ENCODE peak calls at places on chromosomes 6 and 20, in eight cellular contexts. One of them, this sample, is unnamed.

GRCh38 chr20:5654557-5654956 is 95.6 kb upstream of the SHLD1 start:
- DNase-seq in activated CD8-positive, alpha-beta memory T cell treated with anti-CD3 and anti-CD28 coated beads for 24 hours: no peak
- DNase-seq in stimulated activated CD4-positive, alpha-beta T cell treated with anti-CD3 and anti-CD28 coated beads, Interleukin-15, amount 100 ng/mL, for 24 hours: no peak
- DNase-seq in astrocyte of the spinal cord: peak
- DNase-seq in HCEC 1CT: peak
- DNase-seq in neuronal stem cell: no peak
- DNase-seq in stimulated activated CD8-positive, alpha-beta memory T cell treated with anti-CD3 and anti-CD28 coated beads, Interleukin-12 subunit alpha, Interleukin-12 subunit beta, amount 100 ng/mL, for 1 hour: no peak
- DNase-seq in NCI-H1092: no peak
- DNase-seq in this sample: no peak

GRCh38 chr20:25695532-25696383 is 895 bp downstream of the ZNF337 start:
- DNase-seq in activated CD8-positive, alpha-beta memory T cell treated with anti-CD3 and anti-CD28 coated beads for 24 hours: no peak
- DNase-seq in stimulated activated CD4-positive, alpha-beta T cell treated with anti-CD3 and anti-CD28 coated beads, Interleukin-15, amount 100 ng/mL, for 24 hours: peak
- DNase-seq in astrocyte of the spinal cord: no peak
- DNase-seq in HCEC 1CT: peak
- DNase-seq in neuronal stem cell: peak
- DNase-seq in stimulated activated CD8-positive, alpha-beta memory T cell treated with anti-CD3 and anti-CD28 coated beads, Interleukin-12 subunit alpha, Interleukin-12 subunit beta, amount 100 ng/mL, for 1 hour: no peak
- DNase-seq in NCI-H1092: no peak
- DNase-seq in this sample: no peak

GRCh38 chr20:41889125-41889870 is 271.1 kb upstream of the CHD6 start:
- DNase-seq in activated CD8-positive, alpha-beta memory T cell treated with anti-CD3 and anti-CD28 coated beads for 24 hours: no peak
- DNase-seq in stimulated activated CD4-positive, alpha-beta T cell treated with anti-CD3 and anti-CD28 coated beads, Interleukin-15, amount 100 ng/mL, for 24 hours: peak
- DNase-seq in astrocyte of the spinal cord: peak
- DNase-seq in HCEC 1CT: no peak
- DNase-seq in neuronal stem cell: no peak
- DNase-seq in stimulated activated CD8-positive, alpha-beta memory T cell treated with anti-CD3 and anti-CD28 coated beads, Interleukin-12 subunit alpha, Interleukin-12 subunit beta, amount 100 ng/mL, for 1 hour: no peak
- DNase-seq in NCI-H1092: no peak
- DNase-seq in this sample: no peak

GRCh38 chr6:40899684-40900155 is 139.3 kb downstream of the UNC5CL start:
- DNase-seq in activated CD8-positive, alpha-beta memory T cell treated with anti-CD3 and anti-CD28 coated beads for 24 hours: no peak
- DNase-seq in stimulated activated CD4-positive, alpha-beta T cell treated with anti-CD3 and anti-CD28 coated beads, Interleukin-15, amount 100 ng/mL, for 24 hours: no peak
- DNase-seq in astrocyte of the spinal cord: no peak
- DNase-seq in HCEC 1CT: no peak
- DNase-seq in neuronal stem cell: no peak
- DNase-seq in stimulated activated CD8-positive, alpha-beta memory T cell treated with anti-CD3 and anti-CD28 coated beads, Interleukin-12 subunit alpha, Interleukin-12 subunit beta, amount 100 ng/mL, for 1 hour: no peak
- DNase-seq in NCI-H1092: no peak
- DNase-seq in this sample: no peak

GRCh38 chr6:50816115-50816675 is 2.5 kb upstream of the TFAP2B start:
- DNase-seq in activated CD8-positive, alpha-beta memory T cell treated with anti-CD3 and anti-CD28 coated beads for 24 hours: peak
- DNase-seq in stimulated activated CD4-positive, alpha-beta T cell treated with anti-CD3 and anti-CD28 coated beads, Interleukin-15, amount 100 ng/mL, for 24 hours: peak
- DNase-seq in astrocyte of the spinal cord: peak
- DNase-seq in HCEC 1CT: peak
- DNase-seq in neuronal stem cell: peak
- DNase-seq in stimulated activated CD8-positive, alpha-beta memory T cell treated with anti-CD3 and anti-CD28 coated beads, Interleukin-12 subunit alpha, Interleukin-12 subunit beta, amount 100 ng/mL, for 1 hour: peak
- DNase-seq in NCI-H1092: peak
- DNase-seq in this sample: peak

GRCh38 chr6:169250660-169251059 is 3.0 kb downstream of the THBS2 start:
- DNase-seq in activated CD8-positive, alpha-beta memory T cell treated with anti-CD3 and anti-CD28 coated beads for 24 hours: no peak
- DNase-seq in stimulated activated CD4-positive, alpha-beta T cell treated with anti-CD3 and anti-CD28 coated beads, Interleukin-15, amount 100 ng/mL, for 24 hours: no peak
- DNase-seq in astrocyte of the spinal cord: peak
- DNase-seq in HCEC 1CT: peak
- DNase-seq in neuronal stem cell: no peak
- DNase-seq in stimulated activated CD8-positive, alpha-beta memory T cell treated with anti-CD3 and anti-CD28 coated beads, Interleukin-12 subunit alpha, Interleukin-12 subunit beta, amount 100 ng/mL, for 1 hour: no peak
- DNase-seq in NCI-H1092: no peak
- DNase-seq in this sample: peak

GRCh38 chr6:125519367-125519766 is 217.6 kb upstream of the HDDC2 start:
- DNase-seq in activated CD8-positive, alpha-beta memory T cell treated with anti-CD3 and anti-CD28 coated beads for 24 hours: no peak
- DNase-seq in stimulated activated CD4-positive, alpha-beta T cell treated with anti-CD3 and anti-CD28 coated beads, Interleukin-15, amount 100 ng/mL, for 24 hours: no peak
- DNase-seq in astrocyte of the spinal cord: peak
- DNase-seq in HCEC 1CT: no peak
- DNase-seq in neuronal stem cell: no peak
- DNase-seq in stimulated activated CD8-positive, alpha-beta memory T cell treated with anti-CD3 and anti-CD28 coated beads, Interleukin-12 subunit alpha, Interleukin-12 subunit beta, amount 100 ng/mL, for 1 hour: no peak
- DNase-seq in NCI-H1092: no peak
- DNase-seq in this sample: no peak

GRCh38 chr20:38745757-38746156 is 2.5 kb upstream of the ACTR5 start:
- DNase-seq in activated CD8-positive, alpha-beta memory T cell treated with anti-CD3 and anti-CD28 coated beads for 24 hours: no peak
- DNase-seq in stimulated activated CD4-positive, alpha-beta T cell treated with anti-CD3 and anti-CD28 coated beads, Interleukin-15, amount 100 ng/mL, for 24 hours: no peak
- DNase-seq in astrocyte of the spinal cord: no peak
- DNase-seq in HCEC 1CT: no peak
- DNase-seq in neuronal stem cell: no peak
- DNase-seq in stimulated activated CD8-positive, alpha-beta memory T cell treated with anti-CD3 and anti-CD28 coated beads, Interleukin-12 subunit alpha, Interleukin-12 subunit beta, amount 100 ng/mL, for 1 hour: no peak
- DNase-seq in NCI-H1092: no peak
- DNase-seq in this sample: no peak

GRCh38 chr6:44270526-44271405 is 516 bp downstream of the TMEM151B start:
- DNase-seq in activated CD8-positive, alpha-beta memory T cell treated with anti-CD3 and anti-CD28 coated beads for 24 hours: no peak
- DNase-seq in stimulated activated CD4-positive, alpha-beta T cell treated with anti-CD3 and anti-CD28 coated beads, Interleukin-15, amount 100 ng/mL, for 24 hours: no peak
- DNase-seq in astrocyte of the spinal cord: no peak
- DNase-seq in HCEC 1CT: no peak
- DNase-seq in neuronal stem cell: peak
- DNase-seq in stimulated activated CD8-positive, alpha-beta memory T cell treated with anti-CD3 and anti-CD28 coated beads, Interleukin-12 subunit alpha, Interleukin-12 subunit beta, amount 100 ng/mL, for 1 hour: no peak
- DNase-seq in NCI-H1092: peak
- DNase-seq in this sample: no peak

GRCh38 chr20:34983089-34983820 is 27.6 kb downstream of the MYH7B start:
- DNase-seq in activated CD8-positive, alpha-beta memory T cell treated with anti-CD3 and anti-CD28 coated beads for 24 hours: no peak
- DNase-seq in stimulated activated CD4-positive, alpha-beta T cell treated with anti-CD3 and anti-CD28 coated beads, Interleukin-15, amount 100 ng/mL, for 24 hours: no peak
- DNase-seq in astrocyte of the spinal cord: no peak
- DNase-seq in HCEC 1CT: no peak
- DNase-seq in neuronal stem cell: no peak
- DNase-seq in stimulated activated CD8-positive, alpha-beta memory T cell treated with anti-CD3 and anti-CD28 coated beads, Interleukin-12 subunit alpha, Interleukin-12 subunit beta, amount 100 ng/mL, for 1 hour: no peak
- DNase-seq in NCI-H1092: no peak
- DNase-seq in this sample: no peak

GRCh38 chr6:31877651-31878161 is 1.1 kb downstream of the SLC44A4 start:
- DNase-seq in activated CD8-positive, alpha-beta memory T cell treated with anti-CD3 and anti-CD28 coated beads for 24 hours: no peak
- DNase-seq in stimulated activated CD4-positive, alpha-beta T cell treated with anti-CD3 and anti-CD28 coated beads, Interleukin-15, amount 100 ng/mL, for 24 hours: no peak
- DNase-seq in astrocyte of the spinal cord: no peak
- DNase-seq in HCEC 1CT: no peak
- DNase-seq in neuronal stem cell: no peak
- DNase-seq in stimulated activated CD8-positive, alpha-beta memory T cell treated with anti-CD3 and anti-CD28 coated beads, Interleukin-12 subunit alpha, Interleukin-12 subunit beta, amount 100 ng/mL, for 1 hour: no peak
- DNase-seq in NCI-H1092: no peak
- DNase-seq in this sample: no peak

GRCh38 chr20:52268184-52268583 is 76.6 kb upstream of the ZFP64 start:
- DNase-seq in activated CD8-positive, alpha-beta memory T cell treated with anti-CD3 and anti-CD28 coated beads for 24 hours: no peak
- DNase-seq in stimulated activated CD4-positive, alpha-beta T cell treated with anti-CD3 and anti-CD28 coated beads, Interleukin-15, amount 100 ng/mL, for 24 hours: no peak
- DNase-seq in astrocyte of the spinal cord: peak
- DNase-seq in HCEC 1CT: peak
- DNase-seq in neuronal stem cell: no peak
- DNase-seq in stimulated activated CD8-positive, alpha-beta memory T cell treated with anti-CD3 and anti-CD28 coated beads, Interleukin-12 subunit alpha, Interleukin-12 subunit beta, amount 100 ng/mL, for 1 hour: no peak
- DNase-seq in NCI-H1092: no peak
- DNase-seq in this sample: no peak

GRCh38 chr6:89350281-89351037 is 2.1 kb downstream of the UBE2J1 start:
- DNase-seq in activated CD8-positive, alpha-beta memory T cell treated with anti-CD3 and anti-CD28 coated beads for 24 hours: no peak
- DNase-seq in stimulated activated CD4-positive, alpha-beta T cell treated with anti-CD3 and anti-CD28 coated beads, Interleukin-15, amount 100 ng/mL, for 24 hours: no peak
- DNase-seq in astrocyte of the spinal cord: peak
- DNase-seq in HCEC 1CT: peak
- DNase-seq in neuronal stem cell: no peak
- DNase-seq in stimulated activated CD8-positive, alpha-beta memory T cell treated with anti-CD3 and anti-CD28 coated beads, Interleukin-12 subunit alpha, Interleukin-12 subunit beta, amount 100 ng/mL, for 1 hour: no peak
- DNase-seq in NCI-H1092: no peak
- DNase-seq in this sample: no peak

GRCh38 chr6:15077006-15077405 is 168.9 kb upstream of the JARID2 start:
- DNase-seq in activated CD8-positive, alpha-beta memory T cell treated with anti-CD3 and anti-CD28 coated beads for 24 hours: no peak
- DNase-seq in stimulated activated CD4-positive, alpha-beta T cell treated with anti-CD3 and anti-CD28 coated beads, Interleukin-15, amount 100 ng/mL, for 24 hours: no peak
- DNase-seq in astrocyte of the spinal cord: no peak
- DNase-seq in HCEC 1CT: no peak
- DNase-seq in neuronal stem cell: no peak
- DNase-seq in stimulated activated CD8-positive, alpha-beta memory T cell treated with anti-CD3 and anti-CD28 coated beads, Interleukin-12 subunit alpha, Interleukin-12 subunit beta, amount 100 ng/mL, for 1 hour: no peak
- DNase-seq in NCI-H1092: no peak
- DNase-seq in this sample: no peak

GRCh38 chr20:20895537-20895936 is 183.1 kb upstream of the RALGAPA2 start:
- DNase-seq in activated CD8-positive, alpha-beta memory T cell treated with anti-CD3 and anti-CD28 coated beads for 24 hours: no peak
- DNase-seq in stimulated activated CD4-positive, alpha-beta T cell treated with anti-CD3 and anti-CD28 coated beads, Interleukin-15, amount 100 ng/mL, for 24 hours: no peak
- DNase-seq in astrocyte of the spinal cord: no peak
- DNase-seq in HCEC 1CT: no peak
- DNase-seq in neuronal stem cell: no peak
- DNase-seq in stimulated activated CD8-positive, alpha-beta memory T cell treated with anti-CD3 and anti-CD28 coated beads, Interleukin-12 subunit alpha, Interleukin-12 subunit beta, amount 100 ng/mL, for 1 hour: no peak
- DNase-seq in NCI-H1092: no peak
- DNase-seq in this sample: no peak

GRCh38 chr6:28251648-28252506 is at the start of gene ZKSCAN4:
- DNase-seq in activated CD8-positive, alpha-beta memory T cell treated with anti-CD3 and anti-CD28 coated beads for 24 hours: peak
- DNase-seq in stimulated activated CD4-positive, alpha-beta T cell treated with anti-CD3 and anti-CD28 coated beads, Interleukin-15, amount 100 ng/mL, for 24 hours: peak
- DNase-seq in astrocyte of the spinal cord: peak
- DNase-seq in HCEC 1CT: peak
- DNase-seq in neuronal stem cell: peak
- DNase-seq in stimulated activated CD8-positive, alpha-beta memory T cell treated with anti-CD3 and anti-CD28 coated beads, Interleukin-12 subunit alpha, Interleukin-12 subunit beta, amount 100 ng/mL, for 1 hour: peak
- DNase-seq in NCI-H1092: peak
- DNase-seq in this sample: peak

GRCh38 chr6:136989591-136990578 is 54.9 kb downstream of the IL20RA start:
- DNase-seq in activated CD8-positive, alpha-beta memory T cell treated with anti-CD3 and anti-CD28 coated beads for 24 hours: no peak
- DNase-seq in stimulated activated CD4-positive, alpha-beta T cell treated with anti-CD3 and anti-CD28 coated beads, Interleukin-15, amount 100 ng/mL, for 24 hours: no peak
- DNase-seq in astrocyte of the spinal cord: no peak
- DNase-seq in HCEC 1CT: no peak
- DNase-seq in neuronal stem cell: no peak
- DNase-seq in stimulated activated CD8-positive, alpha-beta memory T cell treated with anti-CD3 and anti-CD28 coated beads, Interleukin-12 subunit alpha, Interleukin-12 subunit beta, amount 100 ng/mL, for 1 hour: no peak
- DNase-seq in NCI-H1092: peak
- DNase-seq in this sample: peak

GRCh38 chr20:17570347-17571152 is 675 bp downstream of the DSTN start:
- DNase-seq in activated CD8-positive, alpha-beta memory T cell treated with anti-CD3 and anti-CD28 coated beads for 24 hours: no peak
- DNase-seq in stimulated activated CD4-positive, alpha-beta T cell treated with anti-CD3 and anti-CD28 coated beads, Interleukin-15, amount 100 ng/mL, for 24 hours: peak
- DNase-seq in astrocyte of the spinal cord: peak
- DNase-seq in HCEC 1CT: peak
- DNase-seq in neuronal stem cell: peak
- DNase-seq in stimulated activated CD8-positive, alpha-beta memory T cell treated with anti-CD3 and anti-CD28 coated beads, Interleukin-12 subunit alpha, Interleukin-12 subunit beta, amount 100 ng/mL, for 1 hour: no peak
- DNase-seq in NCI-H1092: peak
- DNase-seq in this sample: peak

GRCh38 chr6:25524542-25524941 is 127.5 kb upstream of the SCGN start:
- DNase-seq in activated CD8-positive, alpha-beta memory T cell treated with anti-CD3 and anti-CD28 coated beads for 24 hours: no peak
- DNase-seq in stimulated activated CD4-positive, alpha-beta T cell treated with anti-CD3 and anti-CD28 coated beads, Interleukin-15, amount 100 ng/mL, for 24 hours: no peak
- DNase-seq in astrocyte of the spinal cord: no peak
- DNase-seq in HCEC 1CT: no peak
- DNase-seq in neuronal stem cell: no peak
- DNase-seq in stimulated activated CD8-positive, alpha-beta memory T cell treated with anti-CD3 and anti-CD28 coated beads, Interleukin-12 subunit alpha, Interleukin-12 subunit beta, amount 100 ng/mL, for 1 hour: no peak
- DNase-seq in NCI-H1092: no peak
- DNase-seq in this sample: no peak

GRCh38 chr6:1422290-1422689 is 32.9 kb downstream of the FOXF2 start:
- DNase-seq in activated CD8-positive, alpha-beta memory T cell treated with anti-CD3 and anti-CD28 coated beads for 24 hours: no peak
- DNase-seq in stimulated activated CD4-positive, alpha-beta T cell treated with anti-CD3 and anti-CD28 coated beads, Interleukin-15, amount 100 ng/mL, for 24 hours: no peak
- DNase-seq in astrocyte of the spinal cord: no peak
- DNase-seq in HCEC 1CT: no peak
- DNase-seq in neuronal stem cell: no peak
- DNase-seq in stimulated activated CD8-positive, alpha-beta memory T cell treated with anti-CD3 and anti-CD28 coated beads, Interleukin-12 subunit alpha, Interleukin-12 subunit beta, amount 100 ng/mL, for 1 hour: no peak
- DNase-seq in NCI-H1092: no peak
- DNase-seq in this sample: no peak

GRCh38 chr20:62293111-62293784 is 9.5 kb upstream of the ADRM1 start:
- DNase-seq in activated CD8-positive, alpha-beta memory T cell treated with anti-CD3 and anti-CD28 coated beads for 24 hours: no peak
- DNase-seq in stimulated activated CD4-positive, alpha-beta T cell treated with anti-CD3 and anti-CD28 coated beads, Interleukin-15, amount 100 ng/mL, for 24 hours: no peak
- DNase-seq in astrocyte of the spinal cord: no peak
- DNase-seq in HCEC 1CT: no peak
- DNase-seq in neuronal stem cell: no peak
- DNase-seq in stimulated activated CD8-positive, alpha-beta memory T cell treated with anti-CD3 and anti-CD28 coated beads, Interleukin-12 subunit alpha, Interleukin-12 subunit beta, amount 100 ng/mL, for 1 hour: no peak
- DNase-seq in NCI-H1092: no peak
- DNase-seq in this sample: no peak

GRCh38 chr20:5863040-5863811 is 87.1 kb downstream of the TRMT6 start:
- DNase-seq in activated CD8-positive, alpha-beta memory T cell treated with anti-CD3 and anti-CD28 coated beads for 24 hours: no peak
- DNase-seq in stimulated activated CD4-positive, alpha-beta T cell treated with anti-CD3 and anti-CD28 coated beads, Interleukin-15, amount 100 ng/mL, for 24 hours: no peak
- DNase-seq in astrocyte of the spinal cord: peak
- DNase-seq in HCEC 1CT: peak
- DNase-seq in neuronal stem cell: no peak
- DNase-seq in stimulated activated CD8-positive, alpha-beta memory T cell treated with anti-CD3 and anti-CD28 coated beads, Interleukin-12 subunit alpha, Interleukin-12 subunit beta, amount 100 ng/mL, for 1 hour: no peak
- DNase-seq in NCI-H1092: no peak
- DNase-seq in this sample: no peak

GRCh38 chr6:144899161-144899560 is 614.0 kb downstream of the UTRN start:
- DNase-seq in activated CD8-positive, alpha-beta memory T cell treated with anti-CD3 and anti-CD28 coated beads for 24 hours: no peak
- DNase-seq in stimulated activated CD4-positive, alpha-beta T cell treated with anti-CD3 and anti-CD28 coated beads, Interleukin-15, amount 100 ng/mL, for 24 hours: no peak
- DNase-seq in astrocyte of the spinal cord: peak
- DNase-seq in HCEC 1CT: peak
- DNase-seq in neuronal stem cell: no peak
- DNase-seq in stimulated activated CD8-positive, alpha-beta memory T cell treated with anti-CD3 and anti-CD28 coated beads, Interleukin-12 subunit alpha, Interleukin-12 subunit beta, amount 100 ng/mL, for 1 hour: no peak
- DNase-seq in NCI-H1092: no peak
- DNase-seq in this sample: no peak

GRCh38 chr6:29723666-29724588 is 693 bp downstream of the HLA-F start:
- DNase-seq in activated CD8-positive, alpha-beta memory T cell treated with anti-CD3 and anti-CD28 coated beads for 24 hours: peak
- DNase-seq in stimulated activated CD4-positive, alpha-beta T cell treated with anti-CD3 and anti-CD28 coated beads, Interleukin-15, amount 100 ng/mL, for 24 hours: peak
- DNase-seq in astrocyte of the spinal cord: no peak
- DNase-seq in HCEC 1CT: no peak
- DNase-seq in neuronal stem cell: no peak
- DNase-seq in stimulated activated CD8-positive, alpha-beta memory T cell treated with anti-CD3 and anti-CD28 coated beads, Interleukin-12 subunit alpha, Interleukin-12 subunit beta, amount 100 ng/mL, for 1 hour: peak
- DNase-seq in NCI-H1092: no peak
- DNase-seq in this sample: no peak

GRCh38 chr6:63509652-63510352 is 62.5 kb upstream of the LOC128125822 start:
- DNase-seq in activated CD8-positive, alpha-beta memory T cell treated with anti-CD3 and anti-CD28 coated beads for 24 hours: no peak
- DNase-seq in stimulated activated CD4-positive, alpha-beta T cell treated with anti-CD3 and anti-CD28 coated beads, Interleukin-15, amount 100 ng/mL, for 24 hours: no peak
- DNase-seq in astrocyte of the spinal cord: no peak
- DNase-seq in HCEC 1CT: no peak
- DNase-seq in neuronal stem cell: no peak
- DNase-seq in stimulated activated CD8-positive, alpha-beta memory T cell treated with anti-CD3 and anti-CD28 coated beads, Interleukin-12 subunit alpha, Interleukin-12 subunit beta, amount 100 ng/mL, for 1 hour: no peak
- DNase-seq in NCI-H1092: no peak
- DNase-seq in this sample: no peak

GRCh38 chr6:83514877-83515466 is 2.6 kb downstream of the PRSS35 start:
- DNase-seq in activated CD8-positive, alpha-beta memory T cell treated with anti-CD3 and anti-CD28 coated beads for 24 hours: no peak
- DNase-seq in stimulated activated CD4-positive, alpha-beta T cell treated with anti-CD3 and anti-CD28 coated beads, Interleukin-15, amount 100 ng/mL, for 24 hours: peak
- DNase-seq in astrocyte of the spinal cord: peak
- DNase-seq in HCEC 1CT: peak
- DNase-seq in neuronal stem cell: peak
- DNase-seq in stimulated activated CD8-positive, alpha-beta memory T cell treated with anti-CD3 and anti-CD28 coated beads, Interleukin-12 subunit alpha, Interleukin-12 subunit beta, amount 100 ng/mL, for 1 hour: no peak
- DNase-seq in NCI-H1092: peak
- DNase-seq in this sample: peak

GRCh38 chr6:39733704-39734103 is 8.5 kb upstream of the KIF6 start:
- DNase-seq in activated CD8-positive, alpha-beta memory T cell treated with anti-CD3 and anti-CD28 coated beads for 24 hours: no peak
- DNase-seq in stimulated activated CD4-positive, alpha-beta T cell treated with anti-CD3 and anti-CD28 coated beads, Interleukin-15, amount 100 ng/mL, for 24 hours: no peak
- DNase-seq in astrocyte of the spinal cord: no peak
- DNase-seq in HCEC 1CT: no peak
- DNase-seq in neuronal stem cell: no peak
- DNase-seq in stimulated activated CD8-positive, alpha-beta memory T cell treated with anti-CD3 and anti-CD28 coated beads, Interleukin-12 subunit alpha, Interleukin-12 subunit beta, amount 100 ng/mL, for 1 hour: no peak
- DNase-seq in NCI-H1092: no peak
- DNase-seq in this sample: no peak

GRCh38 chr20:41234546-41234945 is 83.0 kb downstream of the ZHX3 start:
- DNase-seq in activated CD8-positive, alpha-beta memory T cell treated with anti-CD3 and anti-CD28 coated beads for 24 hours: no peak
- DNase-seq in stimulated activated CD4-positive, alpha-beta T cell treated with anti-CD3 and anti-CD28 coated beads, Interleukin-15, amount 100 ng/mL, for 24 hours: no peak
- DNase-seq in astrocyte of the spinal cord: peak
- DNase-seq in HCEC 1CT: no peak
- DNase-seq in neuronal stem cell: no peak
- DNase-seq in stimulated activated CD8-positive, alpha-beta memory T cell treated with anti-CD3 and anti-CD28 coated beads, Interleukin-12 subunit alpha, Interleukin-12 subunit beta, amount 100 ng/mL, for 1 hour: no peak
- DNase-seq in NCI-H1092: no peak
- DNase-seq in this sample: peak

GRCh38 chr6:159688977-159689376 is 4.1 kb downstream of the SOD2 start:
- DNase-seq in activated CD8-positive, alpha-beta memory T cell treated with anti-CD3 and anti-CD28 coated beads for 24 hours: no peak
- DNase-seq in stimulated activated CD4-positive, alpha-beta T cell treated with anti-CD3 and anti-CD28 coated beads, Interleukin-15, amount 100 ng/mL, for 24 hours: no peak
- DNase-seq in astrocyte of the spinal cord: no peak
- DNase-seq in HCEC 1CT: no peak
- DNase-seq in neuronal stem cell: no peak
- DNase-seq in stimulated activated CD8-positive, alpha-beta memory T cell treated with anti-CD3 and anti-CD28 coated beads, Interleukin-12 subunit alpha, Interleukin-12 subunit beta, amount 100 ng/mL, for 1 hour: no peak
- DNase-seq in NCI-H1092: no peak
- DNase-seq in this sample: no peak

GRCh38 chr20:49420811-49421295 is 61.6 kb downstream of the KCNB1 start:
- DNase-seq in activated CD8-positive, alpha-beta memory T cell treated with anti-CD3 and anti-CD28 coated beads for 24 hours: no peak
- DNase-seq in stimulated activated CD4-positive, alpha-beta T cell treated with anti-CD3 and anti-CD28 coated beads, Interleukin-15, amount 100 ng/mL, for 24 hours: no peak
- DNase-seq in astrocyte of the spinal cord: no peak
- DNase-seq in HCEC 1CT: no peak
- DNase-seq in neuronal stem cell: no peak
- DNase-seq in stimulated activated CD8-positive, alpha-beta memory T cell treated with anti-CD3 and anti-CD28 coated beads, Interleukin-12 subunit alpha, Interleukin-12 subunit beta, amount 100 ng/mL, for 1 hour: no peak
- DNase-seq in NCI-H1092: no peak
- DNase-seq in this sample: no peak

GRCh38 chr6:169979873-169980440 is 228.5 kb downstream of the ERMARD start:
- DNase-seq in activated CD8-positive, alpha-beta memory T cell treated with anti-CD3 and anti-CD28 coated beads for 24 hours: no peak
- DNase-seq in stimulated activated CD4-positive, alpha-beta T cell treated with anti-CD3 and anti-CD28 coated beads, Interleukin-15, amount 100 ng/mL, for 24 hours: no peak
- DNase-seq in astrocyte of the spinal cord: no peak
- DNase-seq in HCEC 1CT: no peak
- DNase-seq in neuronal stem cell: no peak
- DNase-seq in stimulated activated CD8-positive, alpha-beta memory T cell treated with anti-CD3 and anti-CD28 coated beads, Interleukin-12 subunit alpha, Interleukin-12 subunit beta, amount 100 ng/mL, for 1 hour: no peak
- DNase-seq in NCI-H1092: no peak
- DNase-seq in this sample: no peak

GRCh38 chr6:90068264-90068663 is 174.0 kb downstream of the GJA10 start:
- DNase-seq in activated CD8-positive, alpha-beta memory T cell treated with anti-CD3 and anti-CD28 coated beads for 24 hours: no peak
- DNase-seq in stimulated activated CD4-positive, alpha-beta T cell treated with anti-CD3 and anti-CD28 coated beads, Interleukin-15, amount 100 ng/mL, for 24 hours: peak
- DNase-seq in astrocyte of the spinal cord: peak
- DNase-seq in HCEC 1CT: peak
- DNase-seq in neuronal stem cell: no peak
- DNase-seq in stimulated activated CD8-positive, alpha-beta memory T cell treated with anti-CD3 and anti-CD28 coated beads, Interleukin-12 subunit alpha, Interleukin-12 subunit beta, amount 100 ng/mL, for 1 hour: no peak
- DNase-seq in NCI-H1092: no peak
- DNase-seq in this sample: no peak

GRCh38 chr20:25274481-25274880 is 26.6 kb downstream of the PYGB start:
- DNase-seq in activated CD8-positive, alpha-beta memory T cell treated with anti-CD3 and anti-CD28 coated beads for 24 hours: no peak
- DNase-seq in stimulated activated CD4-positive, alpha-beta T cell treated with anti-CD3 and anti-CD28 coated beads, Interleukin-15, amount 100 ng/mL, for 24 hours: peak
- DNase-seq in astrocyte of the spinal cord: no peak
- DNase-seq in HCEC 1CT: no peak
- DNase-seq in neuronal stem cell: no peak
- DNase-seq in stimulated activated CD8-positive, alpha-beta memory T cell treated with anti-CD3 and anti-CD28 coated beads, Interleukin-12 subunit alpha, Interleukin-12 subunit beta, amount 100 ng/mL, for 1 hour: no peak
- DNase-seq in NCI-H1092: no peak
- DNase-seq in this sample: no peak

GRCh38 chr20:535958-536357 is 7.6 kb downstream of the CSNK2A1 start:
- DNase-seq in activated CD8-positive, alpha-beta memory T cell treated with anti-CD3 and anti-CD28 coated beads for 24 hours: no peak
- DNase-seq in stimulated activated CD4-positive, alpha-beta T cell treated with anti-CD3 and anti-CD28 coated beads, Interleukin-15, amount 100 ng/mL, for 24 hours: no peak
- DNase-seq in astrocyte of the spinal cord: peak
- DNase-seq in HCEC 1CT: no peak
- DNase-seq in neuronal stem cell: no peak
- DNase-seq in stimulated activated CD8-positive, alpha-beta memory T cell treated with anti-CD3 and anti-CD28 coated beads, Interleukin-12 subunit alpha, Interleukin-12 subunit beta, amount 100 ng/mL, for 1 hour: no peak
- DNase-seq in NCI-H1092: no peak
- DNase-seq in this sample: no peak